ENCODE peak calls at places on chromosomes 12 and 14, in eight cellular contexts. F is aorta; N is heart right ventricle; T is PC-9; I is stomach; H is PC-3; Q is naive thymus-derived CD4-positive, alpha-beta T cell; L is thoracic aorta. O is an unnamed sample.

GRCh38 chr12:90069711-90070110 is 361.1 kb upstream of the ATP2B1 start:
- DNase-seq in F (no peak), N (no peak), T (no peak), I (no peak), H (no peak), Q (no peak), L (no peak), O (no peak)

GRCh38 chr12:5078423-5078822 is 34.7 kb downstream of the KCNA5 start:
- DNase-seq in F (peak; percentile 92), N (peak; percentile 85), T (no peak), I (no peak), H (no peak), Q (no peak), L (peak; percentile 72), O (no peak)

GRCh38 chr14:105313381-105314286 is 914 bp upstream of the PACS2 start:
- DNase-seq in F (peak; percentile 86), N (no peak), T (peak; percentile 19), I (peak; percentile 43), H (no peak), Q (no peak), L (no peak), O (no peak)

GRCh38 chr12:67018105-67018504 is 251.1 kb upstream of the CAND1 start:
- DNase-seq in F (no peak), N (no peak), T (no peak), I (no peak), H (peak; percentile 27), Q (no peak), L (no peak), O (no peak)

GRCh38 chr12:103855036-103855712 is 14.1 kb upstream of the NT5DC3 start:
- DNase-seq in F (no peak), N (no peak), T (no peak), I (no peak), H (peak; percentile 46), Q (no peak), L (no peak), O (no peak)

GRCh38 chr14:63727231-63727735 is 582 bp downstream of the SGPP1 start:
- DNase-seq in F (peak; percentile 81), N (peak; percentile 31), T (peak; percentile 44), I (peak; percentile 36), H (peak; percentile 15), Q (no peak), L (no peak), O (peak; percentile 67)

GRCh38 chr12:8594072-8594471 is 18.6 kb downstream of the AICDA start:
- DNase-seq in F (no peak), N (no peak), T (no peak), I (no peak), H (no peak), Q (no peak), L (no peak), O (no peak)

GRCh38 chr12:77946541-77947021 is 115.9 kb downstream of the NAV3 start:
- DNase-seq in F (no peak), N (no peak), T (no peak), I (no peak), H (no peak), Q (no peak), L (no peak), O (no peak)

GRCh38 chr14:72291908-72292688 is 359.9 kb downstream of the RGS6 start:
- DNase-seq in F (no peak), N (peak; percentile 29), T (no peak), I (no peak), H (peak; percentile 85), Q (no peak), L (no peak), O (peak; percentile 65)

GRCh38 chr14:106556665-106557289 is 1030.4 kb downstream of the TMEM121 start:
- DNase-seq in F (no peak), N (no peak), T (peak; percentile 37), I (peak; percentile 60), H (peak; percentile 13), Q (peak; percentile 59), L (no peak), O (peak; percentile 87)

GRCh38 chr12:47356129-47356622 is 276.4 kb upstream of the AMIGO2 start:
- DNase-seq in F (no peak), N (no peak), T (no peak), I (no peak), H (no peak), Q (no peak), L (no peak), O (no peak)

GRCh38 chr14:89720741-89721315 is 233.7 kb downstream of the EFCAB11 start:
- DNase-seq in F (no peak), N (peak; percentile 20), T (no peak), I (peak; percentile 35), H (no peak), Q (peak; percentile 82), L (no peak), O (no peak)

GRCh38 chr14:53955671-53956426 is 776 bp downstream of the BMP4 start:
- DNase-seq in F (peak; percentile 89), N (peak; percentile 70), T (peak; percentile 67), I (peak; percentile 70), H (no peak), Q (no peak), L (no peak), O (no peak)

GRCh38 chr14:63504628-63505027 is 38.5 kb downstream of the PPP2R5E start:
- DNase-seq in F (no peak), N (no peak), T (no peak), I (no peak), H (peak; percentile 98), Q (no peak), L (no peak), O (no peak)

GRCh38 chr14:38056270-38056669 is 151.4 kb upstream of the SSTR1 start:
- DNase-seq in F (no peak), N (no peak), T (no peak), I (no peak), H (no peak), Q (no peak), L (no peak), O (no peak)

GRCh38 chr12:83818888-83819287 is 1093.7 kb downstream of the SLC6A15 start:
- DNase-seq in F (no peak), N (no peak), T (peak; percentile 9), I (no peak), H (peak; percentile 83), Q (no peak), L (no peak), O (no peak)

DNA sequence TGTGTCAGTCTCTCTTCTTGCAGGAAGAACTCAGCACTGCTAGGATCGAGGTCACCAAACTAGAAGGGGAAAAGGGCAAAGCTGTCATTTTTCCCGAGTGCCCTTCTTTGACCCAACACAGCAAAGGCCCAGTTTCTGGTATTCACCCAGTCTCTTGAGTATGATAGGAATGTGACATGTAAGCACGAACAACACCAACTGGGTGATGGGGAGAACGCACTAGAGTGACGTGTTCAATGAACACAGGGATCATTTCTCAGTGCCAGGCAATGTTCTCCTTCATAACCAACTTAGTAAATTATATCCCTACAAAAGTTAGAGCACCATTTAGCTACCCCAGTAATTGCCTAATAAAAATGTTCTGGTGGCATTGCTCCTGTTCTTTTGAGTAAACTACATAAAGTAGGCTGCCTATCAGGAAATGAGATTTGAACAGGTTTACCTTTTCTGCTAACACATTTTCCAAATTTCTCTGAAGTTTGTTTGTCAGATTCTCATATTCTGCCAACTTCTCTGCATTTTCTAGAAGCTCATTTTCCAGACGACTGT is 64.5 kb downstream of the NIN start:
- DNase-seq in F (no peak), N (no peak), T (no peak), I (no peak), H (no peak), Q (no peak), L (no peak), O (no peak)
- H3K36me3 ChIP-seq in F (peaks cover 6% of the 10 kb centered on the region), N (peaks cover 97% of the 10 kb centered on the region), T (no peaks in the 10 kb centered on the region), I (peaks cover 75% of the 10 kb centered on the region), H (peaks cover 27% of the 10 kb centered on the region), Q (peaks cover 34% of the 10 kb centered on the region), L (peaks cover 2% of the 10 kb centered on the region), O (no peaks in the 10 kb centered on the region)

GRCh38 chr12:99332936-99333591 is 314.5 kb upstream of the GARIN6 start:
- DNase-seq in F (no peak), N (no peak), T (no peak), I (no peak), H (no peak), Q (no peak), L (no peak), O (no peak)
- H3K9me3 ChIP-seq in F (no peaks in the 10 kb centered on the region), N (no peaks in the 10 kb centered on the region), T (no peaks in the 10 kb centered on the region), I (no peaks in the 10 kb centered on the region), H (no peaks in the 10 kb centered on the region), Q (no peaks in the 10 kb centered on the region), L (peaks cover 9% of the 10 kb centered on the region), O (no peaks in the 10 kb centered on the region)

DNA sequence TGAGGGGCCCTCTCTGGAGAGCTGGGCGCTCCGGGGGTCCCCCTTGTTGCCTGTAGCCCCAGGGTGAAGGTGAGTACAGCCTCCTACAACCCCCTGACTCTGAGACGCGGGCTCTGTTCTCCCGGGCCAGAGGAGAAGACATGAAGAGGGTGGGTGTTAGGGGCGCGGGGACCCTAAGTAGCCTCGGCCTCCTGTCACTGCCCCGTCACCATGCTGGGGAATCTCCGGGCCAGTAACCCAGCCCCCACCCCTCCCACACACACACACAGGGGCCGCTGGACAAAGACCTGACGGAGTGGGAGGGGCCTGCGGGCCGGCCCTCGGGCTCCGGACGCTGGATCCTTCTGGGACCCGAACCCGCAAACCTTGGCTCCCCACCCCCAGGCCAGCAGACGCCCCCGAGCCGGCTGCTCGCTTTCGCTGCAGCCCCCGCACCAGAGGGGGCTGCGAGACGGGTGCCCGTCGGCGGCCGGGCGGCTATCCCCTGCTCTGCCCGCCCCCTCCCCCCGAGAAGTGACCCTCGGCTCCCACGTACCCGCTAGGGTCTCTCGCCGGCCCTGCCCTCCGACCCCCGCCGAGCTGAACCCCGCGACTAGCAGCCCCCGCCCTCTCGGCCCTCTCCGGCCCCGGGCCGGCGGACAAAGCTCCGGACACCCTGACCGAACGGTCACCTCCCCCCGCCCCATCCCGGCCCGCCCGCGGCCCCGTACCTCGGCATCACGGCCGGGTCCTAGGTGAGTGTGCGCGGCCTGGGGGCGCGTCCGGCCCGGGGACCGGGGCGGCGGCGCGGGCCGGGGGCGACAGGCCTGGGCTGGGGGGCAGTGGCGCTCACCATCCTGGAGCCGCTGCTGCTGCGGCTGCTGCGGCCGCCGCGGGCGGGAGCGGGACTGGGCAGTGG is at the start of gene FIGNL2:
- DNase-seq in F (no peak), N (peak; percentile 46), T (no peak), I (no peak), H (no peak), Q (no peak), L (no peak), O (no peak)
- H3K27ac ChIP-seq in F (no peak within 1 kb of the TSS), N (peak within 1 kb of the TSS; percentile 66), T (no peak within 1 kb of the TSS), I (peak within 1 kb of the TSS; percentile 17), H (no peak within 1 kb of the TSS), Q (no peak within 1 kb of the TSS), L (no peak within 1 kb of the TSS), O (no peak within 1 kb of the TSS)

DNA sequence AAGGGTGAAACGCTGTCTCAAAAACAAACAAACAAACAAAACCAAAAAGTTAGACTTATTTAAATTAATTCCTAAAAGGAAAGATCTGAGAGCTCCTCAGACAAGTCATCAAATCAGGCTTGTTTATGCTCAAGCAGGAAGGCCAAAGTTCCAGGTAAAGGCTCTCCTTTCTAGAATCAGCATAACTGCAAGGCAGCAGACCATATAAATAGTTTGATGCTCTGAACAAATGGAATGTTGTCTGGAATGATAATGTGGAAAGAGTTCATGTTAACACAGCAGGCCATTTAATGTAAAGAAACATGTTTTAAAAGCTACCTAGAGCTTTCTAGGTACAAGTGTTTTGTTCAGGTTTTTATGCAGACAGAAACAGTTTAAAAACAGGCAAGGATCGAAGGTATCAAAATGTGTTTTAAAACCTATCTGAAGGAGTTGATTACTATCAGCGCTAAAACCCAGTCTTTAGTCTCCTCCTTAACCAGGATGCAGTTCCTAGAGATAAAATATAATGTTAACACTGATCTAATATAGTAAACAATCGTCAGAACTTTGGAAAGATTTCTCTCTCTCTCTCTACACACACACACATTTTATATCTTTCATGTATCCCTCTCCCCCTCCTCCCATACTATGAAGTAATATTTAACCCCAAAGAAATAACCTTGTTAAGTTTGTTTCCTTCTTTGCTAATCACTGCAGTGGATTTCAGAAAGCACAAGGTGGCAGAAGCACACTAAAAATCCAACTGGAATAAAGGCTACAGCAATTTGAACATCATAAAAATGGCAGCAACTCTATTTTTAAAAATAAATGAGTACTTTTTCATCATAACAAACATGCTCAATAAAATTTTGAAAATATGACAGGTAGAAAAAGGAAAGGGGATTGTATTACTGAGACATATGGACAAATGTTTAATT is 135.5 kb downstream of the PAWR start:
- DNase-seq in F (no peak), N (peak; percentile 15), T (no peak), I (no peak), H (peak; percentile 77), Q (no peak), L (no peak), O (no peak)
- H3K36me3 ChIP-seq in F (no peaks in the 10 kb centered on the region), N (no peaks in the 10 kb centered on the region), T (peaks cover 46% of the 10 kb centered on the region), I (peaks cover 6% of the 10 kb centered on the region), H (peaks cover 14% of the 10 kb centered on the region), Q (no peaks in the 10 kb centered on the region), L (no peaks in the 10 kb centered on the region), O (no peaks in the 10 kb centered on the region)

O was measured in testis.